ENCODE peak calls at places on chromosomes 3 and 15, in ten cellular contexts. One of them, this sample, is unnamed.
A peak's percentile ranks its signal among the peaks of the same experiment; 100 is the strongest.

GRCh38 chr3:192727032-192727847 is at the start of gene FGF12:
- DNase-seq in neuronal stem cell: peak; percentile 90
- DNase-seq in mammary epithelial cell: peak; percentile 49
- DNase-seq in OCI-LY7: no peak
- DNase-seq in H9: peak; percentile 97
- DNase-seq in ovary: peak; percentile 50
- DNase-seq in GM12878: no peak
- DNase-seq in IMR-90: peak; percentile 0
- DNase-seq in ascending aorta: peak; percentile 7
- DNase-seq in thoracic aorta: peak; percentile 2
- DNase-seq in this sample: no peak

GRCh38 chr15:36818260-36818659 is 238.8 kb downstream of the CDIN1 start:
- DNase-seq in neuronal stem cell: no peak
- DNase-seq in mammary epithelial cell: no peak
- DNase-seq in OCI-LY7: no peak
- DNase-seq in H9: no peak
- DNase-seq in ovary: no peak
- DNase-seq in GM12878: no peak
- DNase-seq in IMR-90: no peak
- DNase-seq in ascending aorta: no peak
- DNase-seq in thoracic aorta: no peak
- DNase-seq in this sample: no peak

GRCh38 chr3:113329757-113330156 is 111.5 kb downstream of the CFAP44 start:
- DNase-seq in neuronal stem cell: no peak
- DNase-seq in mammary epithelial cell: no peak
- DNase-seq in OCI-LY7: no peak
- DNase-seq in H9: no peak
- DNase-seq in ovary: no peak
- DNase-seq in GM12878: no peak
- DNase-seq in IMR-90: peak; percentile 13
- DNase-seq in ascending aorta: no peak
- DNase-seq in thoracic aorta: no peak
- DNase-seq in this sample: no peak

GRCh38 chr15:86433983-86434382 is 354.3 kb downstream of the AGBL1 start:
- DNase-seq in neuronal stem cell: no peak
- DNase-seq in mammary epithelial cell: peak; percentile 37
- DNase-seq in OCI-LY7: no peak
- DNase-seq in H9: no peak
- DNase-seq in ovary: no peak
- DNase-seq in GM12878: no peak
- DNase-seq in IMR-90: no peak
- DNase-seq in ascending aorta: no peak
- DNase-seq in thoracic aorta: no peak
- DNase-seq in this sample: no peak

GRCh38 chr3:145005427-145005826 is 1033.8 kb downstream of the DIPK2A start:
- DNase-seq in neuronal stem cell: no peak
- DNase-seq in mammary epithelial cell: no peak
- DNase-seq in OCI-LY7: no peak
- DNase-seq in H9: no peak
- DNase-seq in ovary: no peak
- DNase-seq in GM12878: no peak
- DNase-seq in IMR-90: no peak
- DNase-seq in ascending aorta: no peak
- DNase-seq in thoracic aorta: no peak
- DNase-seq in this sample: no peak

GRCh38 chr15:51503003-51503402 is 119.6 kb downstream of the DMXL2 start:
- DNase-seq in neuronal stem cell: no peak
- DNase-seq in mammary epithelial cell: no peak
- DNase-seq in OCI-LY7: no peak
- DNase-seq in H9: no peak
- DNase-seq in ovary: no peak
- DNase-seq in GM12878: no peak
- DNase-seq in IMR-90: no peak
- DNase-seq in ascending aorta: no peak
- DNase-seq in thoracic aorta: no peak
- DNase-seq in this sample: no peak

GRCh38 chr15:55588070-55588817 is at the start of gene PYGO1:
- DNase-seq in neuronal stem cell: peak; percentile 71
- DNase-seq in mammary epithelial cell: peak; percentile 34
- DNase-seq in OCI-LY7: no peak
- DNase-seq in H9: peak; percentile 62
- DNase-seq in ovary: peak; percentile 79
- DNase-seq in GM12878: no peak
- DNase-seq in IMR-90: peak; percentile 62
- DNase-seq in ascending aorta: no peak
- DNase-seq in thoracic aorta: no peak
- DNase-seq in this sample: peak; percentile 12

GRCh38 chr3:15294914-15295313 is 37.5 kb downstream of the SH3BP5 start:
- DNase-seq in neuronal stem cell: no peak
- DNase-seq in mammary epithelial cell: no peak
- DNase-seq in OCI-LY7: no peak
- DNase-seq in H9: no peak
- DNase-seq in ovary: no peak
- DNase-seq in GM12878: no peak
- DNase-seq in IMR-90: no peak
- DNase-seq in ascending aorta: no peak
- DNase-seq in thoracic aorta: no peak
- DNase-seq in this sample: no peak

GRCh38 chr3:134517796-134518195 is 31.9 kb downstream of the CEP63 start:
- DNase-seq in neuronal stem cell: no peak
- DNase-seq in mammary epithelial cell: no peak
- DNase-seq in OCI-LY7: no peak
- DNase-seq in H9: no peak
- DNase-seq in ovary: no peak
- DNase-seq in GM12878: no peak
- DNase-seq in IMR-90: peak; percentile 62
- DNase-seq in ascending aorta: no peak
- DNase-seq in thoracic aorta: no peak
- DNase-seq in this sample: no peak

GRCh38 chr3:134525293-134525692 is 39.4 kb downstream of the CEP63 start:
- DNase-seq in neuronal stem cell: no peak
- DNase-seq in mammary epithelial cell: no peak
- DNase-seq in OCI-LY7: no peak
- DNase-seq in H9: no peak
- DNase-seq in ovary: no peak
- DNase-seq in GM12878: no peak
- DNase-seq in IMR-90: no peak
- DNase-seq in ascending aorta: no peak
- DNase-seq in thoracic aorta: no peak
- DNase-seq in this sample: no peak

GRCh38 chr3:134527037-134527436 is 41.2 kb downstream of the CEP63 start:
- DNase-seq in neuronal stem cell: no peak
- DNase-seq in mammary epithelial cell: peak; percentile 4
- DNase-seq in OCI-LY7: no peak
- DNase-seq in H9: peak; percentile 67
- DNase-seq in ovary: no peak
- DNase-seq in GM12878: no peak
- DNase-seq in IMR-90: peak; percentile 18
- DNase-seq in ascending aorta: no peak
- DNase-seq in thoracic aorta: no peak
- DNase-seq in this sample: no peak

GRCh38 chr3:134526319-134526718 is 40.5 kb downstream of the CEP63 start:
- DNase-seq in neuronal stem cell: no peak
- DNase-seq in mammary epithelial cell: no peak
- DNase-seq in OCI-LY7: no peak
- DNase-seq in H9: no peak
- DNase-seq in ovary: no peak
- DNase-seq in GM12878: no peak
- DNase-seq in IMR-90: peak; percentile 49
- DNase-seq in ascending aorta: no peak
- DNase-seq in thoracic aorta: no peak
- DNase-seq in this sample: no peak

GRCh38 chr3:134522541-134522940 is 36.7 kb downstream of the CEP63 start:
- DNase-seq in neuronal stem cell: no peak
- DNase-seq in mammary epithelial cell: no peak
- DNase-seq in OCI-LY7: no peak
- DNase-seq in H9: no peak
- DNase-seq in ovary: no peak
- DNase-seq in GM12878: no peak
- DNase-seq in IMR-90: no peak
- DNase-seq in ascending aorta: no peak
- DNase-seq in thoracic aorta: no peak
- DNase-seq in this sample: no peak
- H3K9me3 ChIP-seq in neuronal stem cell: peaks cover 4% of the 10 kb centered on the region
- H3K9me3 ChIP-seq in mammary epithelial cell: peaks cover 6% of the 10 kb centered on the region
- H3K9me3 ChIP-seq in OCI-LY7: peaks cover 25% of the 10 kb centered on the region
- H3K9me3 ChIP-seq in H9: no peaks in the 10 kb centered on the region
- H3K9me3 ChIP-seq in ovary: peaks cover 3% of the 10 kb centered on the region
- H3K9me3 ChIP-seq in GM12878: peaks cover 8% of the 10 kb centered on the region
- H3K9me3 ChIP-seq in IMR-90: peaks cover 7% of the 10 kb centered on the region
- H3K9me3 ChIP-seq in ascending aorta: peaks cover 35% of the 10 kb centered on the region
- H3K9me3 ChIP-seq in thoracic aorta: peaks cover 25% of the 10 kb centered on the region
- H3K9me3 ChIP-seq in this sample: no peaks in the 10 kb centered on the region

GRCh38 chr3:39810647-39811161 is 1.3 kb downstream of the MYRIP start:
- DNase-seq in neuronal stem cell: no peak
- DNase-seq in mammary epithelial cell: no peak
- DNase-seq in OCI-LY7: no peak
- DNase-seq in H9: peak; percentile 32
- DNase-seq in ovary: no peak
- DNase-seq in GM12878: no peak
- DNase-seq in IMR-90: no peak
- DNase-seq in ascending aorta: no peak
- DNase-seq in thoracic aorta: no peak
- DNase-seq in this sample: no peak
- H3K9me3 ChIP-seq in neuronal stem cell: peaks cover 2% of the 10 kb centered on the region
- H3K9me3 ChIP-seq in mammary epithelial cell: no peaks in the 10 kb centered on the region
- H3K9me3 ChIP-seq in OCI-LY7: no peaks in the 10 kb centered on the region
- H3K9me3 ChIP-seq in H9: no peaks in the 10 kb centered on the region
- H3K9me3 ChIP-seq in ovary: no peaks in the 10 kb centered on the region
- H3K9me3 ChIP-seq in GM12878: no peaks in the 10 kb centered on the region
- H3K9me3 ChIP-seq in IMR-90: peaks cover 4% of the 10 kb centered on the region
- H3K9me3 ChIP-seq in ascending aorta: no peaks in the 10 kb centered on the region
- H3K9me3 ChIP-seq in thoracic aorta: no peaks in the 10 kb centered on the region
- H3K9me3 ChIP-seq in this sample: no peaks in the 10 kb centered on the region

GRCh38 chr3:198093082-198093679 is 133.2 kb downstream of the LMLN start:
- DNase-seq in neuronal stem cell: no peak
- DNase-seq in mammary epithelial cell: no peak
- DNase-seq in OCI-LY7: no peak
- DNase-seq in H9: no peak
- DNase-seq in ovary: no peak
- DNase-seq in GM12878: no peak
- DNase-seq in IMR-90: no peak
- DNase-seq in ascending aorta: no peak
- DNase-seq in thoracic aorta: no peak
- DNase-seq in this sample: no peak
- H3K9me3 ChIP-seq in neuronal stem cell: no peaks in the 10 kb centered on the region
- H3K9me3 ChIP-seq in mammary epithelial cell: no peaks in the 10 kb centered on the region
- H3K9me3 ChIP-seq in OCI-LY7: peaks cover 3% of the 10 kb centered on the region
- H3K9me3 ChIP-seq in H9: no peaks in the 10 kb centered on the region
- H3K9me3 ChIP-seq in ovary: no peaks in the 10 kb centered on the region
- H3K9me3 ChIP-seq in GM12878: peaks cover 2% of the 10 kb centered on the region
- H3K9me3 ChIP-seq in IMR-90: no peaks in the 10 kb centered on the region
- H3K9me3 ChIP-seq in ascending aorta: no peaks in the 10 kb centered on the region
- H3K9me3 ChIP-seq in thoracic aorta: no peaks in the 10 kb centered on the region
- H3K9me3 ChIP-seq in this sample: peaks cover 4% of the 10 kb centered on the region

GRCh38 chr15:95368211-95368610 is 962.3 kb upstream of the NR2F2 start:
- DNase-seq in neuronal stem cell: no peak
- DNase-seq in mammary epithelial cell: no peak
- DNase-seq in OCI-LY7: no peak
- DNase-seq in H9: no peak
- DNase-seq in ovary: no peak
- DNase-seq in GM12878: no peak
- DNase-seq in IMR-90: no peak
- DNase-seq in ascending aorta: no peak
- DNase-seq in thoracic aorta: no peak
- DNase-seq in this sample: no peak

GRCh38 chr15:95362306-95362705 is 968.2 kb upstream of the NR2F2 start:
- DNase-seq in neuronal stem cell: no peak
- DNase-seq in mammary epithelial cell: no peak
- DNase-seq in OCI-LY7: no peak
- DNase-seq in H9: no peak
- DNase-seq in ovary: no peak
- DNase-seq in GM12878: no peak
- DNase-seq in IMR-90: no peak
- DNase-seq in ascending aorta: no peak
- DNase-seq in thoracic aorta: no peak
- DNase-seq in this sample: no peak

GRCh38 chr15:95369202-95369601 is 961.3 kb upstream of the NR2F2 start:
- DNase-seq in neuronal stem cell: no peak
- DNase-seq in mammary epithelial cell: no peak
- DNase-seq in OCI-LY7: no peak
- DNase-seq in H9: no peak
- DNase-seq in ovary: no peak
- DNase-seq in GM12878: no peak
- DNase-seq in IMR-90: no peak
- DNase-seq in ascending aorta: no peak
- DNase-seq in thoracic aorta: no peak
- DNase-seq in this sample: no peak

GRCh38 chr15:95365615-95366107 is 964.8 kb upstream of the NR2F2 start:
- DNase-seq in neuronal stem cell: peak; percentile 8
- DNase-seq in mammary epithelial cell: no peak
- DNase-seq in OCI-LY7: no peak
- DNase-seq in H9: no peak
- DNase-seq in ovary: peak; percentile 57
- DNase-seq in GM12878: no peak
- DNase-seq in IMR-90: peak; percentile 83
- DNase-seq in ascending aorta: no peak
- DNase-seq in thoracic aorta: no peak
- DNase-seq in this sample: no peak

GRCh38 chr15:95363636-95364035 is 966.9 kb upstream of the NR2F2 start:
- DNase-seq in neuronal stem cell: no peak
- DNase-seq in mammary epithelial cell: no peak
- DNase-seq in OCI-LY7: no peak
- DNase-seq in H9: no peak
- DNase-seq in ovary: no peak
- DNase-seq in GM12878: no peak
- DNase-seq in IMR-90: no peak
- DNase-seq in ascending aorta: no peak
- DNase-seq in thoracic aorta: no peak
- DNase-seq in this sample: no peak
- H3K9me3 ChIP-seq in neuronal stem cell: peaks cover 4% of the 10 kb centered on the region
- H3K9me3 ChIP-seq in mammary epithelial cell: peaks cover 4% of the 10 kb centered on the region
- H3K9me3 ChIP-seq in OCI-LY7: no peaks in the 10 kb centered on the region
- H3K9me3 ChIP-seq in H9: no peaks in the 10 kb centered on the region
- H3K9me3 ChIP-seq in ovary: no peaks in the 10 kb centered on the region
- H3K9me3 ChIP-seq in GM12878: no peaks in the 10 kb centered on the region
- H3K9me3 ChIP-seq in IMR-90: peaks cover 4% of the 10 kb centered on the region
- H3K9me3 ChIP-seq in ascending aorta: peaks cover 7% of the 10 kb centered on the region
- H3K9me3 ChIP-seq in thoracic aorta: no peaks in the 10 kb centered on the region
- H3K9me3 ChIP-seq in this sample: no peaks in the 10 kb centered on the region

DNA sequence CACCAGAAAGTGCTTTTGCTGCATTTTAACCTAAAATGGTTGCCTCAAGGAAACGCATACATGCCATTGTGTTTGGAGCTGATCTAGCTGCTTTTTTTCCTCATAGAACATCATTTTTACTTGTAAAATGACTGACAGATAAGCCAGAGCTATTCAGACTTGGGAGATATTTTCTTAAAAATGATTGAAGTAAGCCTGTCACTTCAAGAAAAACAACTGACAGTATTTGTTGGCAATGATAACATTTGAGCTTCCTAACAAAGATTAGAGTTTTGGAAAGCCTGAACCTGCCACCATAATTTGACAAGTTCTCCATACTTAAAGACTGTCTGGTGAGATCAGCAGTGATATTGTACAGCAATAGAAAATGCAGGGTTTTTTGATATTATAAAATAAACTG is 27.6 kb upstream of the MRPL3 start:
- DNase-seq in neuronal stem cell: no peak
- DNase-seq in mammary epithelial cell: no peak
- DNase-seq in OCI-LY7: no peak
- DNase-seq in H9: no peak
- DNase-seq in ovary: no peak
- DNase-seq in GM12878: no peak
- DNase-seq in IMR-90: no peak
- DNase-seq in ascending aorta: no peak
- DNase-seq in thoracic aorta: no peak
- DNase-seq in this sample: no peak
- H3K9me3 ChIP-seq in neuronal stem cell: no peaks in the 10 kb centered on the region
- H3K9me3 ChIP-seq in mammary epithelial cell: no peaks in the 10 kb centered on the region
- H3K9me3 ChIP-seq in OCI-LY7: no peaks in the 10 kb centered on the region
- H3K9me3 ChIP-seq in H9: no peaks in the 10 kb centered on the region
- H3K9me3 ChIP-seq in ovary: no peaks in the 10 kb centered on the region
- H3K9me3 ChIP-seq in GM12878: no peaks in the 10 kb centered on the region
- H3K9me3 ChIP-seq in IMR-90: no peaks in the 10 kb centered on the region
- H3K9me3 ChIP-seq in ascending aorta: no peaks in the 10 kb centered on the region
- H3K9me3 ChIP-seq in thoracic aorta: no peaks in the 10 kb centered on the region
- H3K9me3 ChIP-seq in this sample: no peaks in the 10 kb centered on the region